ENCODE peak calls at places on chromosomes 3 and 15, in five cellular contexts. One of them, this sample, is unnamed.

GRCh38 chr3:153785901-153786300 is 335.3 kb upstream of the ARHGEF26 start:
- DNase-seq in transverse colon: no peak
- DNase-seq in stomach: no peak
- DNase-seq in K562: no peak
- DNase-seq in sigmoid colon: no peak
- DNase-seq in this sample: no peak

GRCh38 chr15:63970723-63971426 is 75.4 kb downstream of the DAPK2 start:
- DNase-seq in transverse colon: no peak
- DNase-seq in stomach: no peak
- DNase-seq in K562: no peak
- DNase-seq in sigmoid colon: no peak
- DNase-seq in this sample: no peak

GRCh38 chr3:101638262-101638745 is 38.6 kb downstream of the ZBTB11 start:
- DNase-seq in transverse colon: no peak
- DNase-seq in stomach: no peak
- DNase-seq in K562: no peak
- DNase-seq in sigmoid colon: no peak
- DNase-seq in this sample: no peak

GRCh38 chr3:31369637-31370036 is 163.1 kb upstream of the STT3B start:
- DNase-seq in transverse colon: no peak
- DNase-seq in stomach: no peak
- DNase-seq in K562: no peak
- DNase-seq in sigmoid colon: no peak
- DNase-seq in this sample: no peak

GRCh38 chr3:106249159-106249558 is 380.3 kb upstream of the CBLB start:
- DNase-seq in transverse colon: no peak
- DNase-seq in stomach: no peak
- DNase-seq in K562: no peak
- DNase-seq in sigmoid colon: no peak
- DNase-seq in this sample: no peak

GRCh38 chr3:152444029-152444641 is 175.4 kb downstream of the MBNL1 start:
- DNase-seq in transverse colon: no peak
- DNase-seq in stomach: no peak
- DNase-seq in K562: peak; percentile 10
- DNase-seq in sigmoid colon: no peak
- DNase-seq in this sample: no peak

GRCh38 chr3:48088056-48088748 is 72.0 kb upstream of the MAP4 start:
- DNase-seq in transverse colon: no peak
- DNase-seq in stomach: peak; percentile 28
- DNase-seq in K562: peak; percentile 53
- DNase-seq in sigmoid colon: peak; percentile 75
- DNase-seq in this sample: no peak

GRCh38 chr15:85691350-85692240 is 103.1 kb downstream of the KLHL25 start:
- DNase-seq in transverse colon: peak; percentile 63
- DNase-seq in stomach: peak; percentile 35
- DNase-seq in K562: no peak
- DNase-seq in sigmoid colon: no peak
- DNase-seq in this sample: no peak

GRCh38 chr3:38574411-38575278 is 74.8 kb downstream of the SCN5A start:
- DNase-seq in transverse colon: no peak
- DNase-seq in stomach: peak; percentile 4
- DNase-seq in K562: peak; percentile 32
- DNase-seq in sigmoid colon: peak; percentile 18
- DNase-seq in this sample: no peak

GRCh38 chr15:65789759-65790158 is 2.3 kb downstream of the DENND4A start:
- DNase-seq in transverse colon: no peak
- DNase-seq in stomach: no peak
- DNase-seq in K562: no peak
- DNase-seq in sigmoid colon: no peak
- DNase-seq in this sample: no peak

GRCh38 chr3:175258763-175259162 is 399.6 kb downstream of the NAALADL2 start:
- DNase-seq in transverse colon: no peak
- DNase-seq in stomach: peak; percentile 30
- DNase-seq in K562: no peak
- DNase-seq in sigmoid colon: no peak
- DNase-seq in this sample: no peak

GRCh38 chr15:80953953-80954778 is 35.5 kb downstream of the MESD start:
- DNase-seq in transverse colon: no peak
- DNase-seq in stomach: no peak
- DNase-seq in K562: peak; percentile 23
- DNase-seq in sigmoid colon: no peak
- DNase-seq in this sample: no peak

GRCh38 chr3:149366031-149366430 is 11.4 kb downstream of the TM4SF1 start:
- DNase-seq in transverse colon: no peak
- DNase-seq in stomach: no peak
- DNase-seq in K562: no peak
- DNase-seq in sigmoid colon: no peak
- DNase-seq in this sample: no peak

GRCh38 chr3:189272500-189273119 is 100.8 kb downstream of the TPRG1 start:
- DNase-seq in transverse colon: no peak
- DNase-seq in stomach: no peak
- DNase-seq in K562: no peak
- DNase-seq in sigmoid colon: no peak
- DNase-seq in this sample: no peak

GRCh38 chr15:73318463-73319351 is 50.1 kb downstream of the HCN4 start:
- DNase-seq in transverse colon: no peak
- DNase-seq in stomach: no peak
- DNase-seq in K562: peak; percentile 33
- DNase-seq in sigmoid colon: no peak
- DNase-seq in this sample: no peak

GRCh38 chr15:66711886-66712285 is 9.8 kb downstream of the SMAD6 start:
- DNase-seq in transverse colon: no peak
- DNase-seq in stomach: no peak
- DNase-seq in K562: no peak
- DNase-seq in sigmoid colon: no peak
- DNase-seq in this sample: no peak

GRCh38 chr15:85118173-85118572 is 136.5 kb downstream of the PDE8A start:
- DNase-seq in transverse colon: no peak
- DNase-seq in stomach: no peak
- DNase-seq in K562: peak; percentile 75
- DNase-seq in sigmoid colon: no peak
- DNase-seq in this sample: no peak

GRCh38 chr3:72340476-72341379 is 507.5 kb downstream of the SHQ1 start:
- DNase-seq in transverse colon: no peak
- DNase-seq in stomach: no peak
- DNase-seq in K562: no peak
- DNase-seq in sigmoid colon: no peak
- DNase-seq in this sample: no peak

GRCh38 chr15:69403611-69404010 is 10.5 kb upstream of the KIF23 start:
- DNase-seq in transverse colon: no peak
- DNase-seq in stomach: no peak
- DNase-seq in K562: no peak
- DNase-seq in sigmoid colon: no peak
- DNase-seq in this sample: no peak

GRCh38 chr15:75123395-75123794 is 78.3 kb upstream of the C15orf39 start:
- DNase-seq in transverse colon: no peak
- DNase-seq in stomach: no peak
- DNase-seq in K562: no peak
- DNase-seq in sigmoid colon: no peak
- DNase-seq in this sample: no peak

GRCh38 chr15:83320404-83320803 is 35.9 kb upstream of the BNC1 start:
- DNase-seq in transverse colon: no peak
- DNase-seq in stomach: no peak
- DNase-seq in K562: no peak
- DNase-seq in sigmoid colon: no peak
- DNase-seq in this sample: no peak

GRCh38 chr3:13106308-13106970 is 33.2 kb upstream of the IQSEC1 start:
- DNase-seq in transverse colon: no peak
- DNase-seq in stomach: no peak
- DNase-seq in K562: no peak
- DNase-seq in sigmoid colon: peak; percentile 17
- DNase-seq in this sample: no peak

GRCh38 chr3:155232605-155233004 is 60.9 kb downstream of the STRIT1 start:
- DNase-seq in transverse colon: peak; percentile 19
- DNase-seq in stomach: peak; percentile 63
- DNase-seq in K562: peak; percentile 41
- DNase-seq in sigmoid colon: peak; percentile 86
- DNase-seq in this sample: no peak

GRCh38 chr3:46468758-46469600 is 4.3 kb upstream of the LTF start:
- DNase-seq in transverse colon: no peak
- DNase-seq in stomach: no peak
- DNase-seq in K562: no peak
- DNase-seq in sigmoid colon: no peak
- DNase-seq in this sample: no peak

GRCh38 chr3:130345487-130346079 is at the start of gene COL6A5:
- DNase-seq in transverse colon: no peak
- DNase-seq in stomach: no peak
- DNase-seq in K562: peak; percentile 48
- DNase-seq in sigmoid colon: no peak
- DNase-seq in this sample: no peak

GRCh38 chr3:194091141-194091540 is 44.8 kb upstream of the HES1 start:
- DNase-seq in transverse colon: no peak
- DNase-seq in stomach: no peak
- DNase-seq in K562: no peak
- DNase-seq in sigmoid colon: no peak
- DNase-seq in this sample: no peak

GRCh38 chr3:182621435-182622240 is 171.7 kb upstream of the ATP11B start:
- DNase-seq in transverse colon: no peak
- DNase-seq in stomach: no peak
- DNase-seq in K562: no peak
- DNase-seq in sigmoid colon: no peak
- DNase-seq in this sample: no peak

GRCh38 chr3:146543461-146544012 is 870 bp downstream of the PLSCR1 start:
- DNase-seq in transverse colon: no peak
- DNase-seq in stomach: no peak
- DNase-seq in K562: peak; percentile 31
- DNase-seq in sigmoid colon: no peak
- DNase-seq in this sample: no peak

GRCh38 chr3:186270711-186271110 is 91.3 kb downstream of the DGKG start:
- DNase-seq in transverse colon: no peak
- DNase-seq in stomach: no peak
- DNase-seq in K562: no peak
- DNase-seq in sigmoid colon: no peak
- DNase-seq in this sample: no peak

GRCh38 chr3:189144645-189145044 is 27.1 kb upstream of the TPRG1 start:
- DNase-seq in transverse colon: no peak
- DNase-seq in stomach: no peak
- DNase-seq in K562: no peak
- DNase-seq in sigmoid colon: no peak
- DNase-seq in this sample: peak; percentile 79

GRCh38 chr15:93001881-93002280 is 87.1 kb downstream of the RGMA start:
- DNase-seq in transverse colon: no peak
- DNase-seq in stomach: no peak
- DNase-seq in K562: no peak
- DNase-seq in sigmoid colon: no peak
- DNase-seq in this sample: no peak

GRCh38 chr15:63190993-63191392 is 1.6 kb downstream of the RAB8B start:
- DNase-seq in transverse colon: no peak
- DNase-seq in stomach: no peak
- DNase-seq in K562: no peak
- DNase-seq in sigmoid colon: no peak
- DNase-seq in this sample: no peak

GRCh38 chr3:170848294-170848917 is 21.6 kb downstream of the RPL22L1 start:
- DNase-seq in transverse colon: no peak
- DNase-seq in stomach: no peak
- DNase-seq in K562: peak; percentile 19
- DNase-seq in sigmoid colon: no peak
- DNase-seq in this sample: no peak

DNA sequence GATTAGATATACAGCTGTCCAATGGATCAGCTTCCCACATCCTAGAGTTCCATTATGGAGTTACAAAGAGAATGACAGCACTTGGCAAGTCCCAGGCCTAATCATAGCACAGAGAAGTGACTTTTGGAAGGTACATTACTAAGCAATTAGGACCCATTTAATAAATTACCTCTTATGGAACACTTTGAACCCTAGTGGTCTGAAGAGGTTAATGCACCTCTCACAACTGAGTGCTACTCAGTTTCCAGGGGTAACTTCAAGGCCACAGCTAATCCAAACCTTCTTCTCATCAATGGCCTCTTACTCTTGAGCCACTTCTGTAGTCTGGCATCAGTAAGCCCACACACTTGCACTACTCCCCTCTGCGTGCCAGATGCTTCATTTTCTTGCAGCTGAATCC is 34.9 kb upstream of the MEIS2 start:
- DNase-seq in transverse colon: no peak
- DNase-seq in stomach: no peak
- DNase-seq in K562: peak; percentile 16
- DNase-seq in sigmoid colon: no peak
- DNase-seq in this sample: no peak
- TF ChIP-seq CTCF in transverse colon: no peak
- TF ChIP-seq CTCF in stomach: no peak
- TF ChIP-seq CTCF in K562: peak; percentile 35
- TF ChIP-seq CTCF in sigmoid colon: no peak
- TF ChIP-seq CTCF in this sample: peak; percentile 19

GRCh38 chr3:27591811-27592210 is 107.6 kb upstream of the SLC4A7 start:
- DNase-seq in transverse colon: no peak
- DNase-seq in stomach: no peak
- DNase-seq in K562: no peak
- DNase-seq in sigmoid colon: no peak
- DNase-seq in this sample: no peak
- TF ChIP-seq POLR2AphosphoS5 in transverse colon: no peak
- TF ChIP-seq POLR2AphosphoS5 in stomach: no peak
- TF ChIP-seq POLR2AphosphoS5 in K562: no peak
- TF ChIP-seq POLR2AphosphoS5 in sigmoid colon: no peak
- TF ChIP-seq POLR2AphosphoS5 in this sample: no peak

DNA sequence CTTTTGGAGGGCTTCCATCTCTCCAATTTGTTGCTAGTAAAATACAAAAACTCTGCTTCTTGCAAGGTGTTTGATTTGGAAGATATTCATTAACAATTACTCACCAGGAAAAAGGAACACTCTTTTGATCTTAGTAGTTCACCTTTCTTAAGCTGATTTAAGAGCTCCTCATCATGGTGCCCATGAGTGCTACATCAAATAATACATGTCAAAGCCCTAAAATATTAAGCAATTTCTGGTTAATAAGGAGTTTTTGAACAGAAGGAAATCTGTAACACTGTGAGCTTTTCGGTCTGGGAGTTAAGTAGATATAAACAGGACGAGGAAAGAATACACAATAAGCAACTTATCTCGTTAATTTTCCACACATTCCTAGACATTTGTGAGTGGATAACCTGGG is 83.9 kb upstream of the DCBLD2 start:
- DNase-seq in transverse colon: no peak
- DNase-seq in stomach: no peak
- DNase-seq in K562: no peak
- DNase-seq in sigmoid colon: no peak
- DNase-seq in this sample: no peak
- H3K27ac ChIP-seq in transverse colon: no peak overlapping the region
- H3K27ac ChIP-seq in stomach: no peak overlapping the region
- H3K27ac ChIP-seq in K562: no peak overlapping the region
- H3K27ac ChIP-seq in sigmoid colon: no peak overlapping the region
- H3K27ac ChIP-seq in this sample: no peak overlapping the region

DNA sequence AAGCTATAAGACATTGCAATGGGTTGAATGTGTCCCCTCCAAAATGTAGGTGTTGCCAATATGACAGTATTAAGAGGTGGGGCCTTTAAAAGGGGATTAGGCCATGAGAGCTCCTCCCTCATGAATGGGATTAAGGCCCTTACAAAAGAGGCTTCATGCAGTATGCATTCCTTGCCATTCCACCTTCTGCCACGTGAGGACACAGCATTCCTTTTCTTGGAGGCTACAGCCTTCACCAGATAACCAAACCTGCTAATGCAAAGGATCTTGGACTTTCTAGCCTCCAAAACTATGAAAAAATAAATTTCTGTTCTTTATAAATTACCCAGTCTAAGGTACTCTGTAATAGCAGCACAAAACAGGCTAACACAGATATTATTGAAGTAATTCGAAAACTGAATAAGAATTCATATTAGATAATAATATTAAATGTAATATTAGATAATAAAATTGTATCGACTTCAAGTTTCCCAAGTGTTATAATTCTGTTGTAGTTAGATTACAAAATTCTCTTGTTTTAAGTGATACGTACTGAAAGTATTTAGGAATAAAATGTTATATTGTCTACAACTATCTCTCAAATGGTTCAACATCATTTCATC is 29.4 kb upstream of the ATP8B4 start:
- DNase-seq in transverse colon: peak; percentile 52
- DNase-seq in stomach: no peak
- DNase-seq in K562: peak; percentile 31
- DNase-seq in sigmoid colon: no peak
- DNase-seq in this sample: no peak
- TF ChIP-seq CTCF in transverse colon: peak; percentile 32
- TF ChIP-seq CTCF in stomach: no peak
- TF ChIP-seq CTCF in K562: peak; percentile 92
- TF ChIP-seq CTCF in sigmoid colon: no peak
- TF ChIP-seq CTCF in this sample: no peak